ENCODE peak calls at places on chromosome 13, in ten cellular contexts. One of them, this sample, is unnamed.
A peak's percentile ranks its signal among the peaks of the same experiment; 100 is the strongest.

GRCh38 chr13:20713014-20713376 is 9.5 kb downstream of the IL17D start:
- DNase-seq in left ventricle myocardium inferior: no peak
- DNase-seq in foreskin fibroblast: peak; percentile 13
- DNase-seq in astrocyte of the cerebellum: no peak
- DNase-seq in suprapubic skin: peak; percentile 58
- DNase-seq in cardiac muscle cell: peak; percentile 23
- DNase-seq in breast epithelium: no peak
- DNase-seq in fibroblast of the aortic adventitia: peak; percentile 14
- DNase-seq in fibroblast of lung: no peak
- DNase-seq in prostate gland: no peak
- DNase-seq in this sample: no peak

GRCh38 chr13:99434258-99434788 is 66.9 kb upstream of the TM9SF2 start:
- DNase-seq in astrocyte of the cerebellum: no peak
- DNase-seq in foreskin fibroblast: no peak
- DNase-seq in breast epithelium: no peak
- DNase-seq in cardiac muscle cell: no peak
- DNase-seq in prostate gland: no peak
- DNase-seq in fibroblast of lung: no peak
- DNase-seq in suprapubic skin: no peak
- DNase-seq in fibroblast of the aortic adventitia: no peak
- DNase-seq in left ventricle myocardium inferior: no peak
- DNase-seq in this sample: no peak

GRCh38 chr13:98532254-98532653 is 44.7 kb downstream of the STK24 start:
- DNase-seq in left ventricle myocardium inferior: no peak
- DNase-seq in prostate gland: no peak
- DNase-seq in suprapubic skin: no peak
- DNase-seq in astrocyte of the cerebellum: no peak
- DNase-seq in cardiac muscle cell: no peak
- DNase-seq in foreskin fibroblast: no peak
- DNase-seq in fibroblast of lung: no peak
- DNase-seq in breast epithelium: no peak
- DNase-seq in fibroblast of the aortic adventitia: no peak
- DNase-seq in this sample: no peak

GRCh38 chr13:30464496-30465351 is 1.0 kb downstream of the HMGB1 start:
- DNase-seq in prostate gland: peak; percentile 77
- DNase-seq in fibroblast of the aortic adventitia: peak; percentile 80
- DNase-seq in breast epithelium: peak; percentile 61
- DNase-seq in fibroblast of lung: peak; percentile 83
- DNase-seq in suprapubic skin: peak; percentile 89
- DNase-seq in astrocyte of the cerebellum: peak; percentile 57
- DNase-seq in foreskin fibroblast: peak; percentile 89
- DNase-seq in left ventricle myocardium inferior: peak; percentile 78
- DNase-seq in cardiac muscle cell: peak; percentile 87
- DNase-seq in this sample: peak; percentile 35

GRCh38 chr13:71240906-71241305 is 626.1 kb downstream of the DACH1 start:
- DNase-seq in left ventricle myocardium inferior: no peak
- DNase-seq in cardiac muscle cell: peak; percentile 15
- DNase-seq in astrocyte of the cerebellum: peak; percentile 9
- DNase-seq in prostate gland: no peak
- DNase-seq in breast epithelium: no peak
- DNase-seq in suprapubic skin: no peak
- DNase-seq in foreskin fibroblast: peak; percentile 2
- DNase-seq in fibroblast of the aortic adventitia: no peak
- DNase-seq in fibroblast of lung: peak; percentile 59
- DNase-seq in this sample: no peak

GRCh38 chr13:110392510-110393233 is 85.6 kb downstream of the COL4A2 start:
- DNase-seq in fibroblast of the aortic adventitia: peak; percentile 84
- DNase-seq in left ventricle myocardium inferior: no peak
- DNase-seq in foreskin fibroblast: no peak
- DNase-seq in astrocyte of the cerebellum: no peak
- DNase-seq in cardiac muscle cell: no peak
- DNase-seq in suprapubic skin: no peak
- DNase-seq in prostate gland: no peak
- DNase-seq in breast epithelium: no peak
- DNase-seq in fibroblast of lung: peak; percentile 62
- DNase-seq in this sample: no peak

GRCh38 chr13:24649685-24650038 is 30.5 kb upstream of the ATP12A start:
- DNase-seq in suprapubic skin: no peak
- DNase-seq in fibroblast of lung: no peak
- DNase-seq in prostate gland: no peak
- DNase-seq in fibroblast of the aortic adventitia: no peak
- DNase-seq in left ventricle myocardium inferior: no peak
- DNase-seq in breast epithelium: no peak
- DNase-seq in foreskin fibroblast: no peak
- DNase-seq in astrocyte of the cerebellum: no peak
- DNase-seq in cardiac muscle cell: no peak
- DNase-seq in this sample: no peak

GRCh38 chr13:40539954-40540706 is 126.3 kb downstream of the FOXO1 start:
- DNase-seq in fibroblast of the aortic adventitia: peak; percentile 87
- DNase-seq in foreskin fibroblast: peak; percentile 86
- DNase-seq in astrocyte of the cerebellum: peak; percentile 91
- DNase-seq in prostate gland: peak; percentile 34
- DNase-seq in fibroblast of lung: peak; percentile 82
- DNase-seq in cardiac muscle cell: no peak
- DNase-seq in suprapubic skin: no peak
- DNase-seq in breast epithelium: no peak
- DNase-seq in left ventricle myocardium inferior: no peak
- DNase-seq in this sample: peak; percentile 60

GRCh38 chr13:73039201-73040108 is 19.4 kb upstream of the KLF5 start:
- DNase-seq in foreskin fibroblast: no peak
- DNase-seq in left ventricle myocardium inferior: no peak
- DNase-seq in fibroblast of lung: no peak
- DNase-seq in prostate gland: no peak
- DNase-seq in cardiac muscle cell: no peak
- DNase-seq in fibroblast of the aortic adventitia: no peak
- DNase-seq in breast epithelium: no peak
- DNase-seq in astrocyte of the cerebellum: no peak
- DNase-seq in suprapubic skin: no peak
- DNase-seq in this sample: no peak

GRCh38 chr13:110644892-110645521 is 29.7 kb downstream of the NAXD start:
- DNase-seq in cardiac muscle cell: peak; percentile 80
- DNase-seq in breast epithelium: peak; percentile 33
- DNase-seq in prostate gland: peak; percentile 35
- DNase-seq in suprapubic skin: peak; percentile 76
- DNase-seq in foreskin fibroblast: peak; percentile 90
- DNase-seq in astrocyte of the cerebellum: no peak
- DNase-seq in fibroblast of lung: peak; percentile 64
- DNase-seq in fibroblast of the aortic adventitia: peak; percentile 54
- DNase-seq in left ventricle myocardium inferior: peak; percentile 65
- DNase-seq in this sample: peak; percentile 45

GRCh38 chr13:20206065-20206725 is 13.5 kb upstream of the GJB2 start:
- DNase-seq in fibroblast of lung: no peak
- DNase-seq in breast epithelium: no peak
- DNase-seq in prostate gland: no peak
- DNase-seq in suprapubic skin: no peak
- DNase-seq in cardiac muscle cell: no peak
- DNase-seq in astrocyte of the cerebellum: no peak
- DNase-seq in fibroblast of the aortic adventitia: no peak
- DNase-seq in left ventricle myocardium inferior: no peak
- DNase-seq in foreskin fibroblast: no peak
- DNase-seq in this sample: no peak

GRCh38 chr13:64397699-64398098 is 2832.4 kb downstream of the PCDH9 start:
- DNase-seq in astrocyte of the cerebellum: peak; percentile 18
- DNase-seq in breast epithelium: no peak
- DNase-seq in fibroblast of the aortic adventitia: peak; percentile 9
- DNase-seq in prostate gland: no peak
- DNase-seq in cardiac muscle cell: no peak
- DNase-seq in fibroblast of lung: peak; percentile 3
- DNase-seq in left ventricle myocardium inferior: no peak
- DNase-seq in foreskin fibroblast: no peak
- DNase-seq in suprapubic skin: no peak
- DNase-seq in this sample: no peak

GRCh38 chr13:99961634-99962033 is 9.9 kb downstream of the ZIC5 start:
- DNase-seq in prostate gland: no peak
- DNase-seq in cardiac muscle cell: no peak
- DNase-seq in fibroblast of lung: no peak
- DNase-seq in astrocyte of the cerebellum: peak; percentile 75
- DNase-seq in suprapubic skin: no peak
- DNase-seq in foreskin fibroblast: no peak
- DNase-seq in fibroblast of the aortic adventitia: no peak
- DNase-seq in breast epithelium: no peak
- DNase-seq in left ventricle myocardium inferior: no peak
- DNase-seq in this sample: no peak

GRCh38 chr13:29954082-29955043 is 103.9 kb upstream of the UBL3 start:
- DNase-seq in fibroblast of the aortic adventitia: no peak
- DNase-seq in left ventricle myocardium inferior: no peak
- DNase-seq in suprapubic skin: no peak
- DNase-seq in prostate gland: no peak
- DNase-seq in foreskin fibroblast: no peak
- DNase-seq in cardiac muscle cell: no peak
- DNase-seq in breast epithelium: no peak
- DNase-seq in astrocyte of the cerebellum: no peak
- DNase-seq in fibroblast of lung: no peak
- DNase-seq in this sample: no peak

GRCh38 chr13:97403893-97404683 is 29.9 kb upstream of the RAP2A start:
- DNase-seq in prostate gland: no peak
- DNase-seq in fibroblast of lung: no peak
- DNase-seq in suprapubic skin: no peak
- DNase-seq in astrocyte of the cerebellum: no peak
- DNase-seq in left ventricle myocardium inferior: no peak
- DNase-seq in cardiac muscle cell: no peak
- DNase-seq in breast epithelium: no peak
- DNase-seq in foreskin fibroblast: peak; percentile 70
- DNase-seq in fibroblast of the aortic adventitia: no peak
- DNase-seq in this sample: no peak

GRCh38 chr13:46903748-46904147 is 6.9 kb upstream of the HTR2A start:
- DNase-seq in suprapubic skin: no peak
- DNase-seq in left ventricle myocardium inferior: no peak
- DNase-seq in fibroblast of the aortic adventitia: peak; percentile 40
- DNase-seq in astrocyte of the cerebellum: no peak
- DNase-seq in cardiac muscle cell: no peak
- DNase-seq in fibroblast of lung: no peak
- DNase-seq in prostate gland: no peak
- DNase-seq in foreskin fibroblast: no peak
- DNase-seq in breast epithelium: no peak
- DNase-seq in this sample: peak; percentile 50
- H3K4me3 ChIP-seq in suprapubic skin: no peak overlapping the region
- H3K4me3 ChIP-seq in left ventricle myocardium inferior: no peak overlapping the region
- H3K4me3 ChIP-seq in fibroblast of the aortic adventitia: no peak overlapping the region
- H3K4me3 ChIP-seq in astrocyte of the cerebellum: no peak overlapping the region
- H3K4me3 ChIP-seq in cardiac muscle cell: no peak overlapping the region
- H3K4me3 ChIP-seq in fibroblast of lung: no peak overlapping the region
- H3K4me3 ChIP-seq in prostate gland: no peak overlapping the region
- H3K4me3 ChIP-seq in foreskin fibroblast: no peak overlapping the region
- H3K4me3 ChIP-seq in breast epithelium: no peak overlapping the region
- H3K4me3 ChIP-seq in this sample: no peak overlapping the region

DNA sequence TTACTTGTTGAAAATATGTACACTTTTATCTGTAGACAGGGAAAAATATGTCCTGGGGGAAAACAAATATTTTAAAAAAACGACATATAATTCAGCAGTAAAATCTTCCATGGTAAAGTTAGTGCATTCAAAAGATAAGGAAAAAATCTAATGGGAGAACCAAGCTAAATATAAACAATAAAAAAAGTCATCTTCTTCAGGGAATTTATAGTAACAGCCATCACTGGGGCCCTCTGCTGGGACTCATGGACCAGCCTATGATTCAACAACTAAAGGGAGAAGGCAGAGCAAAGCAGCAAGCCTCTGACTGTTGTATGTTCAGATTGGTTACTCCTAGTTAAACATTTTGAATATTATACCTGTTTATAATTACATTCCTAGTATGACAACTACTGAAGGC is 93.0 kb downstream of the ITGBL1 start:
- DNase-seq in cardiac muscle cell: no peak
- DNase-seq in foreskin fibroblast: peak; percentile 61
- DNase-seq in astrocyte of the cerebellum: no peak
- DNase-seq in left ventricle myocardium inferior: no peak
- DNase-seq in suprapubic skin: no peak
- DNase-seq in fibroblast of lung: peak; percentile 25
- DNase-seq in fibroblast of the aortic adventitia: peak; percentile 88
- DNase-seq in prostate gland: no peak
- DNase-seq in breast epithelium: no peak
- DNase-seq in this sample: no peak
- TF ChIP-seq CTCF in cardiac muscle cell: no peak
- TF ChIP-seq CTCF in foreskin fibroblast: peak; percentile 18
- TF ChIP-seq CTCF in astrocyte of the cerebellum: peak; percentile 4
- TF ChIP-seq CTCF in left ventricle myocardium inferior: peak; percentile 45
- TF ChIP-seq CTCF in suprapubic skin: no peak
- TF ChIP-seq CTCF in fibroblast of lung: peak; percentile 29
- TF ChIP-seq CTCF in fibroblast of the aortic adventitia: peak; percentile 60
- TF ChIP-seq CTCF in prostate gland: no peak
- TF ChIP-seq CTCF in breast epithelium: no peak
- TF ChIP-seq CTCF in this sample: no peak

GRCh38 chr13:92805766-92806165 is 420.8 kb upstream of the GPC6 start:
- DNase-seq in foreskin fibroblast: no peak
- DNase-seq in astrocyte of the cerebellum: no peak
- DNase-seq in cardiac muscle cell: no peak
- DNase-seq in prostate gland: no peak
- DNase-seq in fibroblast of lung: no peak
- DNase-seq in suprapubic skin: no peak
- DNase-seq in breast epithelium: no peak
- DNase-seq in fibroblast of the aortic adventitia: no peak
- DNase-seq in left ventricle myocardium inferior: no peak
- DNase-seq in this sample: no peak
- H3K4me3 ChIP-seq in foreskin fibroblast: peak overlapping the region; percentile 19
- H3K4me3 ChIP-seq in astrocyte of the cerebellum: no peak overlapping the region
- H3K4me3 ChIP-seq in cardiac muscle cell: no peak overlapping the region
- H3K4me3 ChIP-seq in prostate gland: peak overlapping the region; percentile 2
- H3K4me3 ChIP-seq in fibroblast of lung: peak overlapping the region; percentile 36
- H3K4me3 ChIP-seq in suprapubic skin: peak overlapping the region; percentile 23
- H3K4me3 ChIP-seq in breast epithelium: peak overlapping the region; percentile 41
- H3K4me3 ChIP-seq in fibroblast of the aortic adventitia: peak overlapping the region; percentile 34
- H3K4me3 ChIP-seq in left ventricle myocardium inferior: peak overlapping the region; percentile 53
- H3K4me3 ChIP-seq in this sample: no peak overlapping the region

GRCh38 chr13:26376430-26376829 is 122.5 kb downstream of the CDK8 start:
- DNase-seq in fibroblast of lung: no peak
- DNase-seq in suprapubic skin: no peak
- DNase-seq in left ventricle myocardium inferior: no peak
- DNase-seq in breast epithelium: no peak
- DNase-seq in prostate gland: no peak
- DNase-seq in fibroblast of the aortic adventitia: no peak
- DNase-seq in cardiac muscle cell: no peak
- DNase-seq in foreskin fibroblast: no peak
- DNase-seq in astrocyte of the cerebellum: no peak
- DNase-seq in this sample: no peak

GRCh38 chr13:26379831-26380230 is 125.9 kb downstream of the CDK8 start:
- DNase-seq in fibroblast of lung: no peak
- DNase-seq in cardiac muscle cell: no peak
- DNase-seq in fibroblast of the aortic adventitia: no peak
- DNase-seq in foreskin fibroblast: no peak
- DNase-seq in astrocyte of the cerebellum: no peak
- DNase-seq in prostate gland: no peak
- DNase-seq in left ventricle myocardium inferior: no peak
- DNase-seq in suprapubic skin: no peak
- DNase-seq in breast epithelium: no peak
- DNase-seq in this sample: no peak

GRCh38 chr13:26378116-26378515 is 124.2 kb downstream of the CDK8 start:
- DNase-seq in prostate gland: no peak
- DNase-seq in astrocyte of the cerebellum: no peak
- DNase-seq in left ventricle myocardium inferior: no peak
- DNase-seq in fibroblast of lung: no peak
- DNase-seq in suprapubic skin: no peak
- DNase-seq in cardiac muscle cell: no peak
- DNase-seq in fibroblast of the aortic adventitia: peak; percentile 8
- DNase-seq in foreskin fibroblast: no peak
- DNase-seq in breast epithelium: no peak
- DNase-seq in this sample: no peak

GRCh38 chr13:26380930-26381329 is 127.0 kb downstream of the CDK8 start:
- DNase-seq in left ventricle myocardium inferior: no peak
- DNase-seq in fibroblast of lung: no peak
- DNase-seq in prostate gland: no peak
- DNase-seq in astrocyte of the cerebellum: no peak
- DNase-seq in breast epithelium: no peak
- DNase-seq in fibroblast of the aortic adventitia: no peak
- DNase-seq in cardiac muscle cell: no peak
- DNase-seq in foreskin fibroblast: no peak
- DNase-seq in suprapubic skin: no peak
- DNase-seq in this sample: no peak

GRCh38 chr13:26377038-26377437 is 123.1 kb downstream of the CDK8 start:
- DNase-seq in foreskin fibroblast: peak; percentile 6
- DNase-seq in astrocyte of the cerebellum: no peak
- DNase-seq in breast epithelium: no peak
- DNase-seq in suprapubic skin: no peak
- DNase-seq in cardiac muscle cell: peak; percentile 40
- DNase-seq in prostate gland: no peak
- DNase-seq in fibroblast of lung: no peak
- DNase-seq in fibroblast of the aortic adventitia: peak; percentile 11
- DNase-seq in left ventricle myocardium inferior: no peak
- DNase-seq in this sample: no peak
- TF ChIP-seq CTCF in foreskin fibroblast: peak; percentile 39
- TF ChIP-seq CTCF in astrocyte of the cerebellum: peak; percentile 42
- TF ChIP-seq CTCF in breast epithelium: no peak
- TF ChIP-seq CTCF in suprapubic skin: no peak
- TF ChIP-seq CTCF in cardiac muscle cell: peak; percentile 41
- TF ChIP-seq CTCF in prostate gland: no peak
- TF ChIP-seq CTCF in fibroblast of lung: peak; percentile 47
- TF ChIP-seq CTCF in fibroblast of the aortic adventitia: peak; percentile 46
- TF ChIP-seq CTCF in left ventricle myocardium inferior: peak; percentile 45
- TF ChIP-seq CTCF in this sample: peak; percentile 56

This sample was measured in retinal pigment epithelial cell.